ENCODE peak calls at places on chromosomes 2 and 18, in nine cellular contexts. A is adrenal gland, L is psoas muscle, D is fibroblast of mammary gland, H is left lung, V is testis, W is transverse colon, U is uterus, I is HFFc6. F is an unnamed sample.

GRCh38 chr2:172588931-172589330 is 33.0 kb downstream of the PDK1 start:
- DNase-seq in A (no peak), L (no peak), D (no peak), H (no peak), V (no peak), W (no peak), U (no peak), I (no peak), F (no peak)

GRCh38 chr2:33058716-33059451 is 112.1 kb downstream of the LTBP1 start:
- DNase-seq in A (no peak), L (no peak), D (no peak), H (no peak), V (no peak), W (no peak), U (no peak), I (no peak), F (no peak)

GRCh38 chr18:21484851-21485636 is 115.5 kb downstream of the ESCO1 start:
- DNase-seq in A (no peak), L (no peak), D (peak), H (no peak), V (no peak), W (no peak), U (no peak), I (peak), F (no peak)

GRCh38 chr2:238967978-238968360 is 120.1 kb downstream of the TWIST2 start:
- DNase-seq in A (no peak), L (no peak), D (no peak), H (no peak), V (no peak), W (no peak), U (no peak), I (no peak), F (no peak)

GRCh38 chr18:50981381-50981780 is 13.5 kb downstream of the ELAC1 start:
- DNase-seq in A (no peak), L (no peak), D (no peak), H (no peak), V (no peak), W (no peak), U (no peak), I (no peak), F (no peak)

GRCh38 chr18:36539674-36540073 is 242.2 kb downstream of the FHOD3 start:
- DNase-seq in A (no peak), L (no peak), D (peak), H (no peak), V (no peak), W (no peak), U (no peak), I (peak), F (no peak)

GRCh38 chr2:222753251-222753824 is 81.9 kb downstream of the MOGAT1 start:
- DNase-seq in A (no peak), L (no peak), D (peak), H (no peak), V (peak), W (no peak), U (no peak), I (no peak), F (no peak)

GRCh38 chr2:211205358-211205757 is 649.0 kb downstream of the CPS1 start:
- DNase-seq in A (no peak), L (no peak), D (no peak), H (no peak), V (no peak), W (no peak), U (no peak), I (no peak), F (no peak)

GRCh38 chr2:234858790-234859329 is 93.0 kb upstream of the SH3BP4 start:
- DNase-seq in A (no peak), L (no peak), D (no peak), H (no peak), V (no peak), W (no peak), U (no peak), I (no peak), F (no peak)

GRCh38 chr2:189517847-189518535 is 62.6 kb downstream of the SLC40A1 start:
- DNase-seq in A (no peak), L (no peak), D (peak), H (no peak), V (no peak), W (no peak), U (no peak), I (no peak), F (no peak)

GRCh38 chr18:7221424-7222155 is 9.3 kb upstream of the LRRC30 start:
- DNase-seq in A (peak), L (peak), D (peak), H (no peak), V (peak), W (peak), U (no peak), I (peak), F (no peak)

GRCh38 chr2:83291083-83291482 is 1168.0 kb downstream of the SUCLG1 start:
- DNase-seq in A (no peak), L (no peak), D (no peak), H (no peak), V (no peak), W (no peak), U (no peak), I (no peak), F (no peak)

GRCh38 chr18:53745228-53745967 is 479.1 kb downstream of the MBD2 start:
- DNase-seq in A (no peak), L (no peak), D (peak), H (no peak), V (no peak), W (no peak), U (no peak), I (no peak), F (no peak)

GRCh38 chr2:105387225-105387624 is 11.6 kb downstream of the FHL2 start:
- DNase-seq in A (no peak), L (no peak), D (no peak), H (no peak), V (no peak), W (peak), U (no peak), I (no peak), F (no peak)

GRCh38 chr2:115491394-115491793 is 1049.0 kb downstream of the DPP10 start:
- DNase-seq in A (no peak), L (no peak), D (no peak), H (no peak), V (no peak), W (no peak), U (no peak), I (no peak), F (no peak)

GRCh38 chr18:68330658-68331057 is 384.2 kb downstream of the TMX3 start:
- DNase-seq in A (no peak), L (no peak), D (no peak), H (no peak), V (no peak), W (no peak), U (no peak), I (no peak), F (no peak)
- TF ChIP-seq CTCF in A (no peak), L (no peak), D (no peak), H (no peak), V (peak), W (no peak), U (no peak), I (peak), F (no peak)

GRCh38 chr2:88190808-88191721 is 20.9 kb downstream of the THNSL2 start:
- DNase-seq in A (peak), L (no peak), D (peak), H (no peak), V (peak), W (peak), U (no peak), I (no peak), F (no peak)

GRCh38 chr2:88188741-88189140 is 18.6 kb downstream of the THNSL2 start:
- DNase-seq in A (no peak), L (no peak), D (peak), H (no peak), V (no peak), W (no peak), U (no peak), I (no peak), F (no peak)

GRCh38 chr2:88185480-88185879 is 15.3 kb downstream of the THNSL2 start:
- DNase-seq in A (no peak), L (no peak), D (no peak), H (no peak), V (no peak), W (no peak), U (no peak), I (no peak), F (no peak)

GRCh38 chr2:88187038-88187676 is 17.0 kb downstream of the THNSL2 start:
- DNase-seq in A (peak), L (peak), D (peak), H (no peak), V (peak), W (peak), U (peak), I (peak), F (no peak)

DNA sequence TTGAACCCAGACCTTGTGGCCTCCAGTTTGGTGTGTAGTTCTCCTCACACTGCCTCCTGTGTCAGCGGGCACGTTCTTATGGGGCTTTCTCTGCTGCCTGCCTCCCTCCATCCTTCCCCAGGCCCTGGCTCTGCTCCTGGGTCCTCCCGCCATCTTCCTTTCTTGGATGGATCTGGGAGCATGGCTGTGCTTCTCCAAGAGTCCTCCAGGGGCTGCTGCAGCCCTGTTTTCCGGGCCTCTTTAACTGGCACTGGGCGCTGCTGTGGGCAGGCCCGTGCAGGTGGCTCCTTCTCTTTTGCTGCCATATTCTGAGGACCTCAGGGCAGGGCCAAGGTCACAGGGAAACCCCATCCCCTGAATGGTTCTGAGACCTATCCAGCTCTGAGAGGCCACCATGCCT is 17.8 kb downstream of the THNSL2 start:
- DNase-seq in A (no peak), L (no peak), D (no peak), H (no peak), V (no peak), W (no peak), U (no peak), I (no peak), F (no peak)
- TF ChIP-seq CTCF in A (peak), L (no peak), D (peak), H (no peak), V (no peak), W (no peak), U (no peak), I (peak), F (no peak)

GRCh38 chr2:14910659-14911058 is 278.1 kb downstream of the LRATD1 start:
- DNase-seq in A (no peak), L (no peak), D (no peak), H (no peak), V (no peak), W (no peak), U (no peak), I (no peak), F (no peak)

GRCh38 chr2:14903709-14904374 is 271.3 kb downstream of the LRATD1 start:
- DNase-seq in A (peak), L (peak), D (peak), H (no peak), V (peak), W (peak), U (no peak), I (no peak), F (no peak)

GRCh38 chr2:14909795-14910194 is 277.3 kb downstream of the LRATD1 start:
- DNase-seq in A (no peak), L (no peak), D (peak), H (no peak), V (no peak), W (no peak), U (no peak), I (no peak), F (no peak)

GRCh38 chr2:14905571-14905970 is 273.1 kb downstream of the LRATD1 start:
- DNase-seq in A (no peak), L (no peak), D (no peak), H (no peak), V (no peak), W (no peak), U (no peak), I (no peak), F (no peak)

DNA sequence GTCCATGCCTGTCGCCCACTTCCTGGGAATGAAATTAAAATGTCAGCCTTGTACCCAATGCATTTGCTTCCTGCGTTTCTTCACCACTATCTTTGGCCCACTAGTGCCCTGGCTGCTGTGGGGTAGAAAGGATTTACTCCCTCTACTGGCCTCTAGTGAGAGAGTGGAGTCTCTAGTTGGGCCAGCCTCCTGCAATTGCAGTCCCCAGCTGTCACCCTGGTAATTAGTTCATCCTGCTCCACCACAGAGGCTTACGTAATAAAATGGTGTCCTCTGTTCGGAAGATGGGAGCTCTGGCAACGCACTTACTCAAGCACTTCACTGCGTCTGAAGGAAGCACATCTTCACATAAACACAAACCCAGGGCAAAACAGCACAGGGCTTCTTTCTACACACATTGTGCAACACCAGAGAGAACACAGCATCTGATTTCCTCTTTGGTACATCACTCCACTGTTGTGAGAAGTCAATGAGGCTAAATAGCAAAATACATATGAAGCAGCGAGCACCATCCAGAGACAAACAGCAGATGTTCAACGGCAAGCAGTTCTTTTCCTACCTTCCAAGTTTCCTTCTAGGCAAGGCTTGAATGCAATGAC is 274.6 kb downstream of the LRATD1 start:
- DNase-seq in A (no peak), L (no peak), D (no peak), H (no peak), V (no peak), W (no peak), U (no peak), I (no peak), F (no peak)
- TF ChIP-seq CTCF in A (no peak), L (no peak), D (no peak), H (no peak), V (no peak), W (no peak), U (no peak), I (no peak), F (no peak)

DNA sequence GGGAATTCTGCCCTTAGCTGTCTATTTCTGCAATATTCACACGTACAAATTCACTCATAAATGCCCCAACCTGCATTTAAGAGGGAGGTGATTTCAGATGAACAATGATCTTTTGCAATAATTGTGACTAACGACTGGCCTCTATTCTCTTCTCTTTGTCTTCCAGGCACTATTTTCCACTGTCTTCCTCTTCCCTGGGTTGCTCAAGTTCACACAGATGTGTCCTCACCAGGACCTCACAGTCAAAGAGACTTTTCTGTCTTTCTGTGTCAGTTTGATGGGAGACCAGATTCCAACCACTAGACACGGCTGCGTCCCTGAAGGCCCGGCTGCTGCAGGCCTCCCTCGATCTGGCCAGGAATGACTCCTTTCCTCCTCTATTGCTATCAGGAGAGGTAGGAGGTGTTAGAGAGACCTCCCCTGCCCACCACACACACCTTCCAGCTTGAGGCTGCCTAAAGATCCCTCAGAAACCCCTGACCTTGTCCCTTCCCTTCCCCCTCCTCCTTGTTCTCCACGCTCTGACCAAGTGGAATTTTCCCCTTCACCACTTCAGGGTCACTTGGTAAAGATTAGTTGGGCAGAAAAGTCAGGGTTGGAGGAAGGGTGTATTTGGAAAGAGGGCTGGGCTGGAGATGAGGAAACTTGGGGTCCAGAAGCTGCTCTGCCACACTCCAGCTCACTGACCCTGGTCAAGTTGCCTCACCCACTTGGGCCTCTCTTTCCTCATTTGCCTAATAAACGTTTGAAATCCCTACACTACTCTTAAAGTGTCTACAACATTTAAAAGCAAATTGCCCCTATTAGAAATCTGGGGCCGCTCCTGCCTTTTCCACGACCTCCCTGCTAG is 109.2 kb upstream of the COPS8 start:
- DNase-seq in A (no peak), L (no peak), D (no peak), H (no peak), V (no peak), W (no peak), U (no peak), I (no peak), F (peak)
- TF ChIP-seq CTCF in A (no peak), L (no peak), D (no peak), H (no peak), V (no peak), W (no peak), U (no peak), I (no peak), F (no peak)

GRCh38 chr2:231800493-231801091 is 14.3 kb downstream of the COPS7B start:
- DNase-seq in A (peak), L (no peak), D (peak), H (no peak), V (peak), W (peak), U (no peak), I (peak), F (no peak)
- TF ChIP-seq CTCF in A (peak), L (peak), D (peak), H (peak), V (peak), W (peak), U (peak), I (peak), F (peak)

DNA sequence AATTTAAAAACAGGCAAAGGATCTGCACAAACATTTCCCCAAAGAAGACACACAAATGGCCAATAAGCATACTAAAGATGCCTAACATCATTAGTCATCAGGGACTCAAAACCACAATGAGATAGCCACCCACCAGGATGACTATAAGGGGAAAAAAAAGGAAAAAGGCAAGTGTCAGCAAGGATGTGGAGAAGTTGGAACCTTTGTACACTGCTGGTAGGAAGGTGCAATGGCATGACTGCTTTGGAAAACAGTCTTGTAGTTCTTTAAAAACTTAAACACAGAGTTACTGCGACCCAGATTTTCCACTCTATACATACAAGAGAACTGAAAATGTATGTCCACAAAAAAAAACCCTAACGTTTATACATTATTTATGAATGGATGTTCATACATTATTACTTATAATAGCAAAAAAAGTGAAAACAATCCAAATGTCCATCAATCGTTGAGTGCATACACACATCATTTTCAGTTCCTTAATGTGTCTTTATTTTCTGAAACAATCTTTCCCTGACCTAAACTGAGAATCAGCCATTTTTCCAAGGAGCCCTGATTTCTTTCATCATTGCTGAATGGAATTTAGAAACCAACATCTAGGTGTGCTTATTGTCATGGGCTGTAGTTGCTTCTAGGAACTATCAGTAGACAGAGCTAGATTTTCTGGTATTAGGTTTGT is 64.7 kb upstream of the TLK1 start:
- DNase-seq in A (no peak), L (no peak), D (peak), H (no peak), V (no peak), W (no peak), U (no peak), I (peak), F (no peak)
- TF ChIP-seq CTCF in A (peak), L (no peak), D (peak), H (no peak), V (no peak), W (no peak), U (no peak), I (peak), F (no peak)

DNA sequence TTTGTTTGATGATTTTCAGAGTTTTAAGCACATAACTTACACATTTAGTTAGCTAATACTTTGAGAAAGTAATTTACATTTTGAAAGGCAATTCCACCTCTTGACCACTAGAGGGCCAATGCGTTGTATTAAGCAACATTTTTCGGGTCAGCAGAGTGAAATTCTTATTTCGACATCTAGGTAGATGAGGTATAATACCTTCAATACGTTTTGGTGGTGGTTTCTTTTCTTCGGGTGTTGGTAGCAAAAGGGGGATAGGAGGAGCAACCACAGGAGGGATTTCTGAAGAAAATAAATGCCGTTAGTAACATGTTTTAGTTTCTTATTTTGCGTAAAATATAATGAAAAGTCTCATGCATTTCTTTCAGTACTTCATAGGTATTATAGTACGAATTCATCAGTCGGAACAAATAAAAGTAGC is 106.3 kb downstream of the TTN start:
- DNase-seq in A (no peak), L (no peak), D (peak), H (no peak), V (no peak), W (no peak), U (no peak), I (no peak), F (no peak)
- TF ChIP-seq CTCF in A (peak), L (peak), D (peak), H (peak), V (peak), W (peak), U (no peak), I (peak), F (peak)